ENCODE peak calls at places on chromosome 17, in six cellular contexts. L is Right ventricle myocardium superior; R is GM12878; K is naive thymus-derived CD8-positive, alpha-beta T cell; T is GM23338; P is activated CD8-positive, alpha-beta T cell treated with anti-CD3 and anti-CD28 coated beads for 36 hours. A is an unnamed sample.
A peak's percentile ranks its signal among the peaks of the same experiment; 100 is the strongest.

GRCh38 chr17:10121971-10122707 is 76.3 kb downstream of the GAS7 start:
- ATAC-seq in L (no peak), R (peak; percentile 55), K (peak; percentile 55), T (no peak), P (peak; percentile 55), A (no peak)

GRCh38 chr17:3551189-3551588 is 6.4 kb downstream of the TRPV3 start:
- ATAC-seq in L (no peak), R (peak; percentile 51), K (no peak), T (peak; percentile 72), P (no peak), A (no peak)

GRCh38 chr17:35575759-35576158 is 2.6 kb downstream of the PEX12 start:
- ATAC-seq in L (no peak), R (no peak), K (no peak), T (no peak), P (no peak), A (no peak)

GRCh38 chr17:1186214-1186820 is 6.5 kb upstream of the ABR start:
- ATAC-seq in L (no peak), R (no peak), K (no peak), T (no peak), P (no peak), A (no peak)

GRCh38 chr17:82160081-82160480 is 52.6 kb downstream of the CCDC57 start:
- ATAC-seq in L (no peak), R (no peak), K (no peak), T (no peak), P (no peak), A (no peak)

GRCh38 chr17:81159611-81160265 is 5.6 kb upstream of the PVALEF start:
- ATAC-seq in L (no peak), R (no peak), K (no peak), T (no peak), P (no peak), A (peak; percentile 31)

GRCh38 chr17:76544123-76544915 is 4.5 kb downstream of the PRCD start:
- ATAC-seq in L (peak; percentile 72), R (no peak), K (no peak), T (no peak), P (no peak), A (no peak)

GRCh38 chr17:79420318-79421243 is 190.3 kb downstream of the RBFOX3 start:
- ATAC-seq in L (no peak), R (no peak), K (no peak), T (peak; percentile 29), P (peak; percentile 93), A (peak; percentile 87)

GRCh38 chr17:14211778-14212177 is 24.9 kb downstream of the CDRT15 start:
- ATAC-seq in L (no peak), R (no peak), K (peak; percentile 62), T (peak; percentile 36), P (peak; percentile 24), A (peak; percentile 29)

GRCh38 chr17:61205406-61205805 is 194.2 kb upstream of the TBX2 start:
- ATAC-seq in L (no peak), R (no peak), K (no peak), T (peak; percentile 52), P (no peak), A (no peak)

GRCh38 chr17:32348483-32348800 is 1.5 kb upstream of the ZNF207 start:
- ATAC-seq in L (no peak), R (no peak), K (no peak), T (no peak), P (no peak), A (no peak)

GRCh38 chr17:17853811-17854527 is 17.2 kb upstream of the SREBF1 start:
- ATAC-seq in L (no peak), R (peak; percentile 8), K (no peak), T (no peak), P (peak; percentile 49), A (peak; percentile 73)

GRCh38 chr17:35808962-35809854 is at the start of gene TAF15:
- ATAC-seq in L (peak; percentile 98), R (peak; percentile 96), K (peak; percentile 92), T (peak; percentile 91), P (peak; percentile 90), A (peak; percentile 94)

GRCh38 chr17:28807925-28808641 is 34.5 kb downstream of the FAM222B start:
- ATAC-seq in L (no peak), R (no peak), K (no peak), T (no peak), P (no peak), A (no peak)

GRCh38 chr17:1861391-1862010 is 31.7 kb downstream of the RPA1 start:
- ATAC-seq in L (peak; percentile 71), R (no peak), K (no peak), T (no peak), P (no peak), A (no peak)

GRCh38 chr17:81337449-81337848 is 42.3 kb upstream of the SLC38A10 start:
- ATAC-seq in L (no peak), R (no peak), K (no peak), T (peak; percentile 25), P (no peak), A (no peak)

GRCh38 chr17:17304521-17304985 is 1.4 kb downstream of the NT5M start:
- ATAC-seq in L (peak; percentile 46), R (peak; percentile 19), K (peak; percentile 59), T (no peak), P (peak; percentile 68), A (peak; percentile 58)

GRCh38 chr17:32223703-32224102 is 41.9 kb upstream of the RHBDL3 start:
- ATAC-seq in L (no peak), R (no peak), K (no peak), T (no peak), P (peak; percentile 79), A (no peak)

A was measured in activated T-helper 17 cell treated with anti-CD3 and anti-CD28 coated beads, Interleukin-2, amount 50 U/mL, for 72 hours.